ENCODE peak calls at places on chromosome 9, in five cellular contexts. One of them, this sample, is unnamed.
A peak's percentile ranks its signal among the peaks of the same experiment; 100 is the strongest.

GRCh38 chr9:99433555-99433954 is 211.5 kb downstream of the SEC61B start:
- DNase-seq in WTC11: no peak
- DNase-seq in K562: peak; percentile 34
- DNase-seq in HCT116: peak; percentile 60
- DNase-seq in GM12878: peak; percentile 49
- DNase-seq in this sample: peak; percentile 23

GRCh38 chr9:132274861-132275260 is 79.9 kb downstream of the SETX start:
- DNase-seq in WTC11: no peak
- DNase-seq in K562: no peak
- DNase-seq in HCT116: no peak
- DNase-seq in GM12878: no peak
- DNase-seq in this sample: no peak

GRCh38 chr9:129342591-129342990 is 164.5 kb upstream of the IER5L start:
- DNase-seq in WTC11: no peak
- DNase-seq in HCT116: no peak
- DNase-seq in GM12878: no peak
- DNase-seq in K562: no peak
- DNase-seq in this sample: no peak

GRCh38 chr9:81490605-81491331 is 198.6 kb downstream of the TLE1 start:
- DNase-seq in GM12878: no peak
- DNase-seq in HCT116: peak; percentile 2
- DNase-seq in WTC11: no peak
- DNase-seq in K562: no peak
- DNase-seq in this sample: no peak

GRCh38 chr9:133887540-133888047 is 104.5 kb downstream of the VAV2 start:
- DNase-seq in GM12878: no peak
- DNase-seq in K562: no peak
- DNase-seq in HCT116: no peak
- DNase-seq in WTC11: no peak
- DNase-seq in this sample: no peak

GRCh38 chr9:133332381-133332730 is 3.6 kb downstream of the SURF6 start:
- DNase-seq in HCT116: no peak
- DNase-seq in K562: no peak
- DNase-seq in GM12878: no peak
- DNase-seq in WTC11: no peak
- DNase-seq in this sample: no peak

GRCh38 chr9:131227112-131228058 is 48.9 kb downstream of the FAM78A start:
- DNase-seq in GM12878: no peak
- DNase-seq in WTC11: no peak
- DNase-seq in HCT116: no peak
- DNase-seq in K562: no peak
- DNase-seq in this sample: no peak

GRCh38 chr9:121073038-121073437 is 1.7 kb upstream of the CNTRL start:
- DNase-seq in WTC11: no peak
- DNase-seq in HCT116: no peak
- DNase-seq in K562: no peak
- DNase-seq in GM12878: no peak
- DNase-seq in this sample: no peak

GRCh38 chr9:129237195-129237611 is 59.1 kb upstream of the IER5L start:
- DNase-seq in GM12878: no peak
- DNase-seq in WTC11: no peak
- DNase-seq in K562: peak; percentile 68
- DNase-seq in HCT116: no peak
- DNase-seq in this sample: no peak

GRCh38 chr9:2916382-2916985 is 72.6 kb upstream of the PUM3 start:
- DNase-seq in WTC11: no peak
- DNase-seq in GM12878: no peak
- DNase-seq in HCT116: no peak
- DNase-seq in K562: no peak
- DNase-seq in this sample: no peak

GRCh38 chr9:2923810-2924768 is 80.2 kb upstream of the PUM3 start:
- DNase-seq in K562: no peak
- DNase-seq in GM12878: no peak
- DNase-seq in WTC11: peak; percentile 16
- DNase-seq in HCT116: no peak
- DNase-seq in this sample: peak; percentile 4

GRCh38 chr9:2925016-2925415 is 81.1 kb upstream of the PUM3 start:
- DNase-seq in WTC11: no peak
- DNase-seq in K562: no peak
- DNase-seq in HCT116: no peak
- DNase-seq in GM12878: no peak
- DNase-seq in this sample: no peak

GRCh38 chr9:2919347-2919746 is 75.5 kb upstream of the PUM3 start:
- DNase-seq in WTC11: no peak
- DNase-seq in K562: no peak
- DNase-seq in GM12878: no peak
- DNase-seq in HCT116: no peak
- DNase-seq in this sample: no peak
- TF ChIP-seq SP1 in WTC11: no peak
- TF ChIP-seq SP1 in K562: no peak
- TF ChIP-seq SP1 in GM12878: no peak
- TF ChIP-seq SP1 in HCT116: no peak
- TF ChIP-seq SP1 in this sample: no peak

GRCh38 chr9:27150758-27151431 is 41.9 kb downstream of the TEK start:
- DNase-seq in K562: no peak
- DNase-seq in WTC11: no peak
- DNase-seq in HCT116: no peak
- DNase-seq in GM12878: no peak
- DNase-seq in this sample: no peak
- TF ChIP-seq SP1 in K562: no peak
- TF ChIP-seq SP1 in WTC11: no peak
- TF ChIP-seq SP1 in HCT116: no peak
- TF ChIP-seq SP1 in GM12878: no peak
- TF ChIP-seq SP1 in this sample: no peak

GRCh38 chr9:114697951-114698351 is 16.0 kb upstream of the TEX48 start:
- DNase-seq in K562: no peak
- DNase-seq in GM12878: peak; percentile 16
- DNase-seq in WTC11: no peak
- DNase-seq in HCT116: no peak
- DNase-seq in this sample: no peak

GRCh38 chr9:114694719-114695269 is 12.8 kb upstream of the TEX48 start:
- DNase-seq in WTC11: no peak
- DNase-seq in GM12878: peak; percentile 60
- DNase-seq in HCT116: no peak
- DNase-seq in K562: no peak
- DNase-seq in this sample: no peak

GRCh38 chr9:114693248-114693895 is 11.4 kb upstream of the TEX48 start:
- DNase-seq in HCT116: no peak
- DNase-seq in K562: no peak
- DNase-seq in WTC11: no peak
- DNase-seq in GM12878: no peak
- DNase-seq in this sample: no peak

GRCh38 chr9:114694146-114694545 is 12.2 kb upstream of the TEX48 start:
- DNase-seq in GM12878: no peak
- DNase-seq in K562: no peak
- DNase-seq in HCT116: no peak
- DNase-seq in WTC11: no peak
- DNase-seq in this sample: no peak

GRCh38 chr9:114696814-114697544 is 15.0 kb upstream of the TEX48 start:
- DNase-seq in HCT116: no peak
- DNase-seq in GM12878: peak; percentile 65
- DNase-seq in K562: no peak
- DNase-seq in WTC11: no peak
- DNase-seq in this sample: no peak
- TF ChIP-seq SP1 in HCT116: no peak
- TF ChIP-seq SP1 in GM12878: peak; percentile 72
- TF ChIP-seq SP1 in K562: no peak
- TF ChIP-seq SP1 in WTC11: no peak
- TF ChIP-seq SP1 in this sample: no peak

DNA sequence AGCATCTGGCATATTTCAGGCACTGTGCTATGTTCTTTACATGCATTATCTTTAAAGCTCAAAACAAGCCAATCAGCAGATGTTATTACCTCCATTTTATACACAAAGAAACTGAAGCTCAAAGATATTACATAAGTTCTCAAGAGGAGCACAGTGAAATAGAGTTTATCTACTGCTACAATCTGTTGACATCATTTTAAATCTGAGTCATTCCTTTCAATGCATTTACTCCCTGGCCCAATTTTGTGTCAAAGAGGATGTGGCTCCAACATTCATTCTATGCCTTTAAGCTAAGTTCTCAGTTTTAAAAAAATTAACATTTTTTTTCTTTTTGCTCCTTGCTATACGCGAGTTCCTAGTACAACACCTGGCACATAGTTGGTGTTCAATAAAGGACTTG is 486.3 kb upstream of the ZNF462 start:
- DNase-seq in GM12878: no peak
- DNase-seq in K562: no peak
- DNase-seq in HCT116: no peak
- DNase-seq in WTC11: no peak
- DNase-seq in this sample: no peak
- TF ChIP-seq SP1 in GM12878: no peak
- TF ChIP-seq SP1 in K562: no peak
- TF ChIP-seq SP1 in HCT116: no peak
- TF ChIP-seq SP1 in WTC11: no peak
- TF ChIP-seq SP1 in this sample: no peak

This sample was measured in HEK293T.